ENCODE peak calls at places on chromosomes 7 and 10, in five cellular contexts. C, D, Z, U and P are unnamed samples.

GRCh38 chr7:55085511-55086412 is 66.9 kb downstream of the EGFR start:
- DNase-seq in C (no peak), D (no peak), Z (no peak), U (no peak), P (no peak)

GRCh38 chr7:18530224-18531179 is 35.0 kb downstream of the HDAC9 start:
- DNase-seq in C (no peak), D (no peak), Z (no peak), U (no peak), P (no peak)

GRCh38 chr7:77327932-77328628 is 88.1 kb downstream of the GSAP start:
- DNase-seq in C (no peak), D (no peak), Z (no peak), U (no peak), P (no peak)

GRCh38 chr10:72044417-72045041 is 43.8 kb downstream of the SPOCK2 start:
- DNase-seq in C (no peak), D (peak), Z (peak), U (no peak), P (no peak)

GRCh38 chr10:18713077-18713476 is 53.8 kb downstream of the ARL5B start:
- DNase-seq in C (no peak), D (peak), Z (no peak), U (no peak), P (no peak)

GRCh38 chr7:70681847-70682350 is 450.0 kb upstream of the GALNT17 start:
- DNase-seq in C (peak), D (no peak), Z (no peak), U (no peak), P (peak)

GRCh38 chr7:26200444-26201260 is at the start of gene HNRNPA2B1:
- DNase-seq in C (peak), D (peak), Z (peak), U (peak), P (peak)

GRCh38 chr10:80529604-80530003 is 8.1 kb upstream of the SH2D4B start:
- DNase-seq in C (no peak), D (no peak), Z (no peak), U (no peak), P (no peak)

GRCh38 chr7:111486472-111487142 is 75.7 kb downstream of the IMMP2L start:
- DNase-seq in C (peak), D (no peak), Z (no peak), U (peak), P (peak)

GRCh38 chr10:71845410-71846406 is 5.3 kb downstream of the PSAP start:
- DNase-seq in C (no peak), D (no peak), Z (no peak), U (no peak), P (no peak)

GRCh38 chr10:32889631-32890212 is 68.3 kb downstream of the ITGB1 start:
- DNase-seq in C (no peak), D (no peak), Z (no peak), U (no peak), P (no peak)

GRCh38 chr10:68871731-68872342 is 29.3 kb upstream of the DDX50 start:
- DNase-seq in C (no peak), D (peak), Z (no peak), U (no peak), P (no peak)

GRCh38 chr10:5948208-5948585 is 29.1 kb downstream of the IL15RA start:
- DNase-seq in C (no peak), D (no peak), Z (no peak), U (no peak), P (no peak)

GRCh38 chr7:21429786-21430574 is 2.1 kb downstream of the SP4 start:
- DNase-seq in C (no peak), D (no peak), Z (no peak), U (no peak), P (no peak)

GRCh38 chr7:148163246-148163645 is 427.3 kb upstream of the C7orf33 start:
- DNase-seq in C (no peak), D (no peak), Z (no peak), U (no peak), P (no peak)

GRCh38 chr10:121459765-121460453 is 138.3 kb downstream of the FGFR2 start:
- DNase-seq in C (no peak), D (no peak), Z (no peak), U (no peak), P (no peak)

GRCh38 chr10:119441921-119442757 is 100.4 kb downstream of the RGS10 start:
- DNase-seq in C (no peak), D (no peak), Z (no peak), U (no peak), P (peak)

GRCh38 chr10:113126506-113127192 is 176.6 kb downstream of the TCF7L2 start:
- DNase-seq in C (no peak), D (peak), Z (peak), U (peak), P (peak)

GRCh38 chr7:159114096-159114495 is 30.6 kb downstream of the VIPR2 start:
- DNase-seq in C (no peak), D (no peak), Z (no peak), U (no peak), P (no peak)

GRCh38 chr7:27181795-27182275 is 3.2 kb downstream of the HOXA11 start:
- DNase-seq in C (no peak), D (peak), Z (peak), U (no peak), P (no peak)

GRCh38 chr7:99040104-99040958 is 103.6 kb downstream of the SMURF1 start:
- DNase-seq in C (peak), D (peak), Z (peak), U (peak), P (peak)

GRCh38 chr7:157708896-157709295 is 372.1 kb downstream of the DNAJB6 start:
- DNase-seq in C (no peak), D (no peak), Z (no peak), U (no peak), P (no peak)

GRCh38 chr10:12774219-12774894 is 227.2 kb downstream of the CCDC3 start:
- DNase-seq in C (no peak), D (no peak), Z (no peak), U (no peak), P (no peak)

GRCh38 chr7:40199076-40199802 is 64.4 kb downstream of the SUGCT start:
- DNase-seq in C (no peak), D (no peak), Z (no peak), U (no peak), P (no peak)

GRCh38 chr7:18357691-18358090 is 137.9 kb upstream of the HDAC9 start:
- DNase-seq in C (no peak), D (no peak), Z (no peak), U (no peak), P (no peak)

GRCh38 chr10:62491597-62491996 is 117.4 kb downstream of the ZNF365 start:
- DNase-seq in C (no peak), D (no peak), Z (no peak), U (no peak), P (no peak)

GRCh38 chr7:73739387-73739767 is 775 bp upstream of the ABHD11 start:
- DNase-seq in C (no peak), D (no peak), Z (no peak), U (no peak), P (no peak)

GRCh38 chr10:13018171-13018570 is 16.7 kb upstream of the CCDC3 start:
- DNase-seq in C (no peak), D (no peak), Z (no peak), U (no peak), P (no peak)

GRCh38 chr10:62814901-62815372 is 1.2 kb downstream of the EGR2 start:
- DNase-seq in C (no peak), D (no peak), Z (no peak), U (no peak), P (no peak)

GRCh38 chr10:101570764-101571572 is 17.1 kb downstream of the POLL start:
- DNase-seq in C (no peak), D (no peak), Z (no peak), U (no peak), P (no peak)
- TF ChIP-seq POLR2A in C (no peak), D (no peak), Z (no peak), U (no peak), P (no peak)

DNA sequence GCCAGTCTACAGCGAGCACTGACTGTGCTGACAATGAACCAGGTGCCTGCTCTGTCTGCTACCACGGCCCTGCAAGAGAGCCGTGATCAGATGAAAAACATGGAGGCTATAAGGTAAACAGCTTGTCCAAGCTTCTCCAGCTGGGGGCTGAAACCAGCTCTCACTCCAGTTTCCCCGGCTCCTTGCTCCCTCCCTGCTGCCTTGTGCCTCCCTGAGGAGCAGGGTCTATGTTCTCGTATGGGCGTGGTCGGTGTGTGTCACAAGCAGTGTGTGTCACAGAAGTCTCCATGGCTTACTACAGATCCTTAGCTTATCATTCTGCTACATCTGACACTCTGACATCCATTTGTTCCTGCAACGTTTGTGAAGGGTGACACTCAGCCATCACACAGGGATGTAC is 54.6 kb downstream of the CSGALNACT2 start:
- DNase-seq in C (no peak), D (no peak), Z (no peak), U (no peak), P (no peak)
- TF ChIP-seq POLR2A in C (no peak), D (no peak), Z (no peak), U (no peak), P (no peak)

DNA sequence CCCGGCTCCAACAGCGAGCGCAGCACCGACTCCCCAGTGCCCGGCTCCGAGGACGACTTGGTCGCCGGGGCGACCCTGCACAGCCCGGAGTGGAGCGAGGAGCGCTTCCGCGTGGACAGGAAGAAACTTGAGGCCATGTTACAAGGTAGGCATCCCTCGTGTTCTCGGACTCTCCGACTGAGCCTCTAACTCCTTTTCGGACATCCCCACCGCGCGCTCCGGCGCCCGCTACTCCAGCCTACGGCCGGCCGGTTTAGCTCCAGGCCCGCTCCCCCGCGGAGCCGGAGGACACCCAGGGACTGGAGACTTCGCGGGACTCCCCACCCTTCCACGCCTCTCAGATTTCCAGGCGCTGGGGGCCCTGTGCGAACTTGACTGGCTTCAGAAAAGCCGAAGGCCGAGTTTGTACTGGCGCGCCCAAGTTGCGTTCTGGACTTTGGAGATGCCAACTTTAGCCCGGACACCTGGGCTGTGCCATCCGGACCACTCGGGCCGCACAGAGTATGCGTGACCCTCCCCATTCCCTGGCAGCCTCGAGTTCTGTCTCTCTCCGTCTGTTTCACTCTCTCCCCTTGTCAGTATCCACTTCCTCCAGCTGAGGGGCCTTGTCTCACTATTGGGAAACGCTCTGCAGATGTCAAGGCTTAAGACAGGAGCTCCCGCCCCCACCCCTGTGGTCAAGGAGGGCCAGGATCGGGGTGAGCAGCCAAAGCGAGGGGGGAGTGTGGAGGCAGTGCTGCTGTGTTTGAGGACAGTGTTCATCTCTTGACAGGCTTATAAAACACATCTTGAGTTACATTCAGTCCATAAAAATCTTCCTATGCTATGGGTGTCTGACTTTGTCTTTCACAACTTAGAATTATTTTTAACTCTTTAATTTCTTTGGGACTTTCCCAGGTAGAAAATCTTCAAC is 773 bp downstream of the BICC1 start:
- DNase-seq in C (no peak), D (peak), Z (peak), U (peak), P (no peak)
- TF ChIP-seq POLR2A in C (no peak), D (peak), Z (no peak), U (no peak), P (no peak)

DNA sequence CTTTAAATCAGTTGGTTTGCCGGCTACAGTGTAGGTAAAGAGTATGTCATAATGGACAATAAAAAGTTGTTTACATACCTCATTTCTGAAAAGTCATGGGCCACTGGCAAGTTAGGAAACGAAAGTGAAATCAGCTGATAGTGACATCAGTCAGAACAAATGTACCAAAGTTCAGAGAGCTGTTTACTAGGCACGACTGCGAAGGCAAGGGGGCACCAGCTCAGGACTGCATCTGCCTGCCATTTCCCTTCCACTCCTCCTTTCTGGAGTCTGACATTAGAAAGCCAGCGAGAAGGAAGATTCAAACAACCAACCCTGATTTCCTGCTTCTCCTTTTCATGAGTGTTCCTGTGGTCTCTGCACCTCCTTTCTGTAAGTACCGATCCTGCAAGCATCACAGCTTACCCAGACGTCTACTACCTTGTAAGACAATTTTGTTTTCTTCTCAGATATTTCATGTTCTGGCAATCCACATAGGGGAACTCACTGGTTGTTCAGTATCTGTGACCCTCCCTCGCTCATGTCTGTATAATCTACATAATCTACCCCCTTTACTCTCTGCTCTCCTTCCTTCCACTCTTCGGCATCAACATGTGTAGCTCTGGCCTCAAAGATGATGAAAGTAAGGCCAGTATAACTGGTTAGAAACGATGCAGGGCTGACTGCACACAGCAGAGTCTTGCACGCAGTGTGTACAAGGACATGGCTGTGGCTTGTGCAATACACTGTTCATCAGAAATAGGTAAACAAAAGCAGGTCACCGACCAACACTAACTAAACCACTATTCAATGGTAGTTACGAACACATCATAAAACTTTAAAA is at the start of gene TMEM140:
- DNase-seq in C (peak), D (peak), Z (peak), U (peak), P (no peak)
- TF ChIP-seq POLR2A in C (peak), D (peak), Z (no peak), U (peak), P (peak)

DNA sequence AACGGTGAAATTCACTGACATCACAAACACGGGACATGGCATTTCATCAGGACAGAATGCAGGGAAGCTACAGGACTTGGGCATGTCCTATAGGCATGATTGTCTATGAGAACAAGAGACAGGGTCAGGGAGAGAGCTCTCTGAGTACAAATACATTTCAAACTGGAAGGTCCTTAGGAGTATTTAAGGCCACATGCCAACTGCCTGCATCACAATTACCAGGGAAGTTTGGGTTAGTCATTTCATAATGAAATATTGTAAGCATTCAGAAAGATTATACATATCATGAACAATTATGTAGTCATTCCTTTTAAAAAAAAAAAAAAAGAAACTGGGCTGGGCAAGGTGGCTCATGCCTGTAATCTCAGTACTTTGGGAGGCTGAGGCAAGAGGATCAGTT is 71.3 kb downstream of the CREB3L2 start:
- DNase-seq in C (no peak), D (no peak), Z (no peak), U (no peak), P (no peak)
- TF ChIP-seq POLR2A in C (no peak), D (no peak), Z (no peak), U (no peak), P (no peak)

GRCh38 chr10:31697271-31698168 is 231.1 kb downstream of the ARHGAP12 start:
- DNase-seq in C (no peak), D (peak), Z (peak), U (peak), P (no peak)
- TF ChIP-seq POLR2A in C (no peak), D (peak), Z (no peak), U (peak), P (no peak)

GRCh38 chr7:66070222-66070621 is 5.4 kb upstream of the ASL start:
- DNase-seq in C (no peak), D (no peak), Z (no peak), U (no peak), P (no peak)

GRCh38 chr7:66078067-66078466 is 2.4 kb downstream of the ASL start:
- DNase-seq in C (no peak), D (no peak), Z (no peak), U (no peak), P (no peak)

GRCh38 chr7:66076459-66077329 is 1.1 kb downstream of the ASL start:
- DNase-seq in C (no peak), D (no peak), Z (peak), U (no peak), P (no peak)

GRCh38 chr7:66075590-66076458 is at the start of gene ASL:
- DNase-seq in C (peak), D (peak), Z (peak), U (peak), P (peak)
- TF ChIP-seq POLR2A in C (peak), D (peak), Z (no peak), U (peak), P (peak)

GRCh38 chr7:10973061-10973941 is at the start of gene PHF14:
- DNase-seq in C (peak), D (peak), Z (peak), U (peak), P (peak)
- TF ChIP-seq POLR2A in C (peak), D (peak), Z (no peak), U (peak), P (peak)

GRCh38 chr7:13897825-13898224 is 91.6 kb downstream of the ETV1 start:
- DNase-seq in C (no peak), D (no peak), Z (no peak), U (no peak), P (no peak)
- TF ChIP-seq POLR2A in C (no peak), D (no peak), Z (no peak), U (no peak), P (no peak)

DNA sequence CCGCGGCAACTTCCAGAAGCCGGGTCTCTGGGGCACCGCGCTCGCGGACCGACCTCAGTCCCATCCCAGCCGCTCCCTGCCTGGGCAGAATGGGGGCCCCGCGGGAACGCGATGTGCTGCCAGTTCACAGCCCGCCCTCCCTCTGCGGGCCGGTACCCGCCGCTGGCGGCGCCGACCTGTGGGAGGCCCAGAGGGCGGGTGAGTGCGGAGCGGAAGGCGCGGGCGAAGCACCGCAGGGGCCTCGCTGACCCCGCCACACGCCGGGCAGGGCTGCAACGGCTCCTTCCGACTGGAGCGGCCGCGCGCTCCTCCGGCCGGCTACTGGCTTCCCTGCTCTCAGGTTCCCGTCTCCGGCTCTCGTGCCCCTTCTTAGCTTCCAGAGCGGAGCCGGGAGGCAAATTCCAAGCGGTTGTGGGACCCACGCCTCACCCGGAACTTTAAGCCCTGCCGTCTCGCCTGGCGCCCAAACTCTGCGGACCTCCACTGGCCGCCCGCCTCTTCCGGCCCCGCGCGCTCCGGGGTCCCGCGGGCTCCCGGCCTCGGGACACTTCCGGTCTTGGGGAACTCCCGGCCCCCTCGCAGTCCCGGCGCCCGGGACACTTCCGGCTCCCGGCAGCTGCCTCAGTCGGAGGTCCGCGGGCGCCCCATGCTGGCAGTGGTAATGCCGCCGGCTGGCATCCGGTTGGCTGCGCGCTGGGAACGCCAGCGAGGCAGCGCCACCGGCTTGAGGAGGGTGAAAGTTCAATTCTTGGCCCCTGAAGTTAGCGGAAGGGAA is at the start of gene CYREN:
- DNase-seq in C (no peak), D (peak), Z (peak), U (peak), P (peak)
- TF ChIP-seq POLR2A in C (peak), D (peak), Z (no peak), U (peak), P (peak)